ENCODE peak calls at places on chromosomes 12 and 14, in ten cellular contexts. One of them, this sample, is unnamed.

GRCh38 chr14:104554608-104555401 is 24.8 kb upstream of the C14orf180 start:
- DNase-seq in astrocyte of the cerebellum: no peak
- DNase-seq in left ventricle myocardium inferior: peak
- DNase-seq in amniotic stem cell: no peak
- DNase-seq in hypothalamus: no peak
- DNase-seq in AG08395: no peak
- DNase-seq in HL-60: no peak
- DNase-seq in GM23338: no peak
- DNase-seq in NT2/D1: no peak
- DNase-seq in SW480: no peak
- DNase-seq in this sample: no peak

GRCh38 chr14:43541356-43541755 is 965.7 kb downstream of the FSCB start:
- DNase-seq in astrocyte of the cerebellum: no peak
- DNase-seq in left ventricle myocardium inferior: no peak
- DNase-seq in amniotic stem cell: no peak
- DNase-seq in hypothalamus: no peak
- DNase-seq in AG08395: no peak
- DNase-seq in HL-60: no peak
- DNase-seq in GM23338: no peak
- DNase-seq in NT2/D1: no peak
- DNase-seq in SW480: no peak
- DNase-seq in this sample: no peak

GRCh38 chr12:42237853-42238239 is 202 bp downstream of the YAF2 start:
- DNase-seq in astrocyte of the cerebellum: no peak
- DNase-seq in left ventricle myocardium inferior: no peak
- DNase-seq in amniotic stem cell: no peak
- DNase-seq in hypothalamus: no peak
- DNase-seq in AG08395: no peak
- DNase-seq in HL-60: no peak
- DNase-seq in GM23338: no peak
- DNase-seq in NT2/D1: no peak
- DNase-seq in SW480: no peak
- DNase-seq in this sample: no peak

GRCh38 chr14:98297567-98297966 is 974.4 kb downstream of the BCL11B start:
- DNase-seq in astrocyte of the cerebellum: no peak
- DNase-seq in left ventricle myocardium inferior: no peak
- DNase-seq in amniotic stem cell: no peak
- DNase-seq in hypothalamus: no peak
- DNase-seq in AG08395: no peak
- DNase-seq in HL-60: no peak
- DNase-seq in GM23338: no peak
- DNase-seq in NT2/D1: no peak
- DNase-seq in SW480: no peak
- DNase-seq in this sample: no peak

GRCh38 chr14:21891921-21892320 is 218.3 kb upstream of the OR4E1 start:
- DNase-seq in astrocyte of the cerebellum: no peak
- DNase-seq in left ventricle myocardium inferior: no peak
- DNase-seq in amniotic stem cell: no peak
- DNase-seq in hypothalamus: no peak
- DNase-seq in AG08395: no peak
- DNase-seq in HL-60: no peak
- DNase-seq in GM23338: no peak
- DNase-seq in NT2/D1: no peak
- DNase-seq in SW480: no peak
- DNase-seq in this sample: no peak

GRCh38 chr14:50052517-50052916 is 63.9 kb downstream of the VCPKMT start:
- DNase-seq in astrocyte of the cerebellum: no peak
- DNase-seq in left ventricle myocardium inferior: no peak
- DNase-seq in amniotic stem cell: no peak
- DNase-seq in hypothalamus: no peak
- DNase-seq in AG08395: no peak
- DNase-seq in HL-60: no peak
- DNase-seq in GM23338: no peak
- DNase-seq in NT2/D1: no peak
- DNase-seq in SW480: no peak
- DNase-seq in this sample: no peak

GRCh38 chr12:106126441-106127288 is 12.1 kb downstream of the NUAK1 start:
- DNase-seq in astrocyte of the cerebellum: no peak
- DNase-seq in left ventricle myocardium inferior: no peak
- DNase-seq in amniotic stem cell: no peak
- DNase-seq in hypothalamus: no peak
- DNase-seq in AG08395: peak
- DNase-seq in HL-60: no peak
- DNase-seq in GM23338: no peak
- DNase-seq in NT2/D1: no peak
- DNase-seq in SW480: no peak
- DNase-seq in this sample: no peak

GRCh38 chr12:20452496-20452895 is 84.2 kb downstream of the PDE3A start:
- DNase-seq in astrocyte of the cerebellum: no peak
- DNase-seq in left ventricle myocardium inferior: no peak
- DNase-seq in amniotic stem cell: no peak
- DNase-seq in hypothalamus: no peak
- DNase-seq in AG08395: no peak
- DNase-seq in HL-60: no peak
- DNase-seq in GM23338: no peak
- DNase-seq in NT2/D1: no peak
- DNase-seq in SW480: no peak
- DNase-seq in this sample: no peak

GRCh38 chr14:60648169-60648933 is 926 bp downstream of the SIX1 start:
- DNase-seq in astrocyte of the cerebellum: no peak
- DNase-seq in left ventricle myocardium inferior: no peak
- DNase-seq in amniotic stem cell: no peak
- DNase-seq in hypothalamus: no peak
- DNase-seq in AG08395: no peak
- DNase-seq in HL-60: no peak
- DNase-seq in GM23338: peak
- DNase-seq in NT2/D1: no peak
- DNase-seq in SW480: no peak
- DNase-seq in this sample: no peak

GRCh38 chr12:125075-125474 is 58.5 kb downstream of the IQSEC3 start:
- DNase-seq in astrocyte of the cerebellum: no peak
- DNase-seq in left ventricle myocardium inferior: no peak
- DNase-seq in amniotic stem cell: no peak
- DNase-seq in hypothalamus: no peak
- DNase-seq in AG08395: no peak
- DNase-seq in HL-60: no peak
- DNase-seq in GM23338: no peak
- DNase-seq in NT2/D1: no peak
- DNase-seq in SW480: no peak
- DNase-seq in this sample: no peak

GRCh38 chr12:52191841-52192791 is at the start of gene KRT80:
- DNase-seq in astrocyte of the cerebellum: peak
- DNase-seq in left ventricle myocardium inferior: peak
- DNase-seq in amniotic stem cell: peak
- DNase-seq in hypothalamus: peak
- DNase-seq in AG08395: peak
- DNase-seq in HL-60: peak
- DNase-seq in GM23338: no peak
- DNase-seq in NT2/D1: no peak
- DNase-seq in SW480: peak
- DNase-seq in this sample: peak

GRCh38 chr14:100787659-100788058 is 38.3 kb upstream of the MEG3 start:
- DNase-seq in astrocyte of the cerebellum: no peak
- DNase-seq in left ventricle myocardium inferior: no peak
- DNase-seq in amniotic stem cell: no peak
- DNase-seq in hypothalamus: no peak
- DNase-seq in AG08395: no peak
- DNase-seq in HL-60: no peak
- DNase-seq in GM23338: no peak
- DNase-seq in NT2/D1: no peak
- DNase-seq in SW480: no peak
- DNase-seq in this sample: no peak

GRCh38 chr14:78974691-78975090 is 804.5 kb downstream of the NRXN3 start:
- DNase-seq in astrocyte of the cerebellum: peak
- DNase-seq in left ventricle myocardium inferior: no peak
- DNase-seq in amniotic stem cell: no peak
- DNase-seq in hypothalamus: no peak
- DNase-seq in AG08395: no peak
- DNase-seq in HL-60: no peak
- DNase-seq in GM23338: no peak
- DNase-seq in NT2/D1: no peak
- DNase-seq in SW480: no peak
- DNase-seq in this sample: no peak

GRCh38 chr14:90439874-90440442 is 43.1 kb downstream of the CALM1 start:
- DNase-seq in astrocyte of the cerebellum: no peak
- DNase-seq in left ventricle myocardium inferior: no peak
- DNase-seq in amniotic stem cell: no peak
- DNase-seq in hypothalamus: peak
- DNase-seq in AG08395: no peak
- DNase-seq in HL-60: no peak
- DNase-seq in GM23338: peak
- DNase-seq in NT2/D1: peak
- DNase-seq in SW480: no peak
- DNase-seq in this sample: no peak

GRCh38 chr14:87049886-87050820 is 942.8 kb downstream of the GALC start:
- DNase-seq in astrocyte of the cerebellum: no peak
- DNase-seq in left ventricle myocardium inferior: no peak
- DNase-seq in amniotic stem cell: peak
- DNase-seq in hypothalamus: no peak
- DNase-seq in AG08395: peak
- DNase-seq in HL-60: peak
- DNase-seq in GM23338: peak
- DNase-seq in NT2/D1: peak
- DNase-seq in SW480: peak
- DNase-seq in this sample: no peak

GRCh38 chr14:59428581-59429012 is 36.6 kb downstream of the GPR135 start:
- DNase-seq in astrocyte of the cerebellum: peak
- DNase-seq in left ventricle myocardium inferior: no peak
- DNase-seq in amniotic stem cell: no peak
- DNase-seq in hypothalamus: no peak
- DNase-seq in AG08395: peak
- DNase-seq in HL-60: no peak
- DNase-seq in GM23338: no peak
- DNase-seq in NT2/D1: no peak
- DNase-seq in SW480: no peak
- DNase-seq in this sample: no peak

GRCh38 chr12:123475256-123475703 is 17.3 kb downstream of the SNRNP35 start:
- DNase-seq in astrocyte of the cerebellum: no peak
- DNase-seq in left ventricle myocardium inferior: no peak
- DNase-seq in amniotic stem cell: no peak
- DNase-seq in hypothalamus: no peak
- DNase-seq in AG08395: no peak
- DNase-seq in HL-60: no peak
- DNase-seq in GM23338: no peak
- DNase-seq in NT2/D1: no peak
- DNase-seq in SW480: no peak
- DNase-seq in this sample: no peak

GRCh38 chr12:115963030-115963480 is 314.4 kb downstream of the MED13L start:
- DNase-seq in astrocyte of the cerebellum: peak
- DNase-seq in left ventricle myocardium inferior: no peak
- DNase-seq in amniotic stem cell: peak
- DNase-seq in hypothalamus: no peak
- DNase-seq in AG08395: no peak
- DNase-seq in HL-60: no peak
- DNase-seq in GM23338: no peak
- DNase-seq in NT2/D1: no peak
- DNase-seq in SW480: no peak
- DNase-seq in this sample: no peak

GRCh38 chr12:100827901-100828520 is 33.4 kb downstream of the ANO4 start:
- DNase-seq in astrocyte of the cerebellum: peak
- DNase-seq in left ventricle myocardium inferior: no peak
- DNase-seq in amniotic stem cell: no peak
- DNase-seq in hypothalamus: no peak
- DNase-seq in AG08395: peak
- DNase-seq in HL-60: no peak
- DNase-seq in GM23338: peak
- DNase-seq in NT2/D1: peak
- DNase-seq in SW480: peak
- DNase-seq in this sample: no peak

GRCh38 chr14:75587388-75587787 is 9.0 kb downstream of the FLVCR2 start:
- DNase-seq in astrocyte of the cerebellum: no peak
- DNase-seq in left ventricle myocardium inferior: no peak
- DNase-seq in amniotic stem cell: no peak
- DNase-seq in hypothalamus: no peak
- DNase-seq in AG08395: no peak
- DNase-seq in HL-60: no peak
- DNase-seq in GM23338: no peak
- DNase-seq in NT2/D1: no peak
- DNase-seq in SW480: no peak
- DNase-seq in this sample: no peak

GRCh38 chr14:26290007-26290530 is 307.8 kb downstream of the NOVA1 start:
- DNase-seq in astrocyte of the cerebellum: no peak
- DNase-seq in left ventricle myocardium inferior: no peak
- DNase-seq in amniotic stem cell: no peak
- DNase-seq in hypothalamus: no peak
- DNase-seq in AG08395: peak
- DNase-seq in HL-60: no peak
- DNase-seq in GM23338: no peak
- DNase-seq in NT2/D1: no peak
- DNase-seq in SW480: no peak
- DNase-seq in this sample: no peak

GRCh38 chr14:103519837-103520212 is 2.8 kb downstream of the CKB start:
- DNase-seq in astrocyte of the cerebellum: no peak
- DNase-seq in left ventricle myocardium inferior: peak
- DNase-seq in amniotic stem cell: no peak
- DNase-seq in hypothalamus: no peak
- DNase-seq in AG08395: no peak
- DNase-seq in HL-60: no peak
- DNase-seq in GM23338: no peak
- DNase-seq in NT2/D1: no peak
- DNase-seq in SW480: no peak
- DNase-seq in this sample: no peak

GRCh38 chr14:105582639-105583038 is 56.3 kb downstream of the TMEM121 start:
- DNase-seq in astrocyte of the cerebellum: no peak
- DNase-seq in left ventricle myocardium inferior: no peak
- DNase-seq in amniotic stem cell: no peak
- DNase-seq in hypothalamus: no peak
- DNase-seq in AG08395: no peak
- DNase-seq in HL-60: no peak
- DNase-seq in GM23338: no peak
- DNase-seq in NT2/D1: no peak
- DNase-seq in SW480: no peak
- DNase-seq in this sample: no peak

GRCh38 chr12:64889434-64890216 is 65.2 kb downstream of the TBC1D30 start:
- DNase-seq in astrocyte of the cerebellum: no peak
- DNase-seq in left ventricle myocardium inferior: no peak
- DNase-seq in amniotic stem cell: no peak
- DNase-seq in hypothalamus: no peak
- DNase-seq in AG08395: no peak
- DNase-seq in HL-60: no peak
- DNase-seq in GM23338: peak
- DNase-seq in NT2/D1: peak
- DNase-seq in SW480: no peak
- DNase-seq in this sample: no peak

GRCh38 chr14:75084513-75084912 is 15.1 kb downstream of the ZC2HC1C start:
- DNase-seq in astrocyte of the cerebellum: no peak
- DNase-seq in left ventricle myocardium inferior: no peak
- DNase-seq in amniotic stem cell: no peak
- DNase-seq in hypothalamus: no peak
- DNase-seq in AG08395: no peak
- DNase-seq in HL-60: no peak
- DNase-seq in GM23338: no peak
- DNase-seq in NT2/D1: no peak
- DNase-seq in SW480: peak
- DNase-seq in this sample: no peak

GRCh38 chr14:93926873-93927571 is at the start of gene FAM181A:
- DNase-seq in astrocyte of the cerebellum: no peak
- DNase-seq in left ventricle myocardium inferior: no peak
- DNase-seq in amniotic stem cell: no peak
- DNase-seq in hypothalamus: peak
- DNase-seq in AG08395: no peak
- DNase-seq in HL-60: no peak
- DNase-seq in GM23338: no peak
- DNase-seq in NT2/D1: no peak
- DNase-seq in SW480: no peak
- DNase-seq in this sample: no peak

GRCh38 chr12:13171921-13172859 is 24.3 kb upstream of the EMP1 start:
- DNase-seq in astrocyte of the cerebellum: no peak
- DNase-seq in left ventricle myocardium inferior: no peak
- DNase-seq in amniotic stem cell: no peak
- DNase-seq in hypothalamus: peak
- DNase-seq in AG08395: peak
- DNase-seq in HL-60: no peak
- DNase-seq in GM23338: peak
- DNase-seq in NT2/D1: no peak
- DNase-seq in SW480: peak
- DNase-seq in this sample: no peak

GRCh38 chr12:97167598-97167997 is 260.5 kb downstream of the NEDD1 start:
- DNase-seq in astrocyte of the cerebellum: peak
- DNase-seq in left ventricle myocardium inferior: no peak
- DNase-seq in amniotic stem cell: no peak
- DNase-seq in hypothalamus: no peak
- DNase-seq in AG08395: no peak
- DNase-seq in HL-60: no peak
- DNase-seq in GM23338: no peak
- DNase-seq in NT2/D1: no peak
- DNase-seq in SW480: no peak
- DNase-seq in this sample: no peak

This sample was measured in amygdala.